ENCODE peak calls at places on chromosomes 1 and 21, in five cellular contexts. V is HEK293T; W is GM19239; Y is right cardiac atrium; H is activated CD8-positive, alpha-beta memory T cell treated with anti-CD3 and anti-CD28 coated beads, Interleukin-2, amount 10 ng/mL, durations not matched to agents 7 days and 5 days. D is an unnamed sample.

GRCh38 chr1:111565079-111565478 is 54.5 kb upstream of the RAP1A start:
- DNase-seq in W (no peak), V (no peak), Y (no peak), H (no peak), D (no peak)

GRCh38 chr1:79006564-79006963 is at the start of gene ADGRL4:
- DNase-seq in Y (peak), V (no peak), W (no peak), H (no peak), D (no peak)

GRCh38 chr1:167117225-167117624 is 23.4 kb downstream of the STYXL2 start:
- DNase-seq in H (no peak), W (no peak), V (no peak), Y (no peak), D (no peak)

GRCh38 chr1:11967028-11967547 is 13.2 kb upstream of the MFN2 start:
- DNase-seq in H (no peak), Y (no peak), V (peak), W (peak), D (no peak)

GRCh38 chr1:203702130-203702577 is 62.8 kb upstream of the LAX1 start:
- DNase-seq in Y (peak), W (peak), H (peak), V (peak), D (no peak)

GRCh38 chr21:37804001-37804400 is 112.3 kb downstream of the KCNJ6 start:
- DNase-seq in V (no peak), Y (no peak), H (no peak), W (no peak), D (no peak)

GRCh38 chr1:60547821-60548220 is 474.3 kb upstream of the C1orf87 start:
- DNase-seq in W (no peak), V (no peak), Y (no peak), H (no peak), D (no peak)

GRCh38 chr21:45074818-45075605 is 632 bp downstream of the ADARB1 start:
- DNase-seq in W (no peak), Y (peak), H (no peak), V (peak), D (no peak)

GRCh38 chr1:163870666-163871065 is 548.9 kb downstream of the NUF2 start:
- DNase-seq in W (no peak), Y (no peak), V (no peak), H (no peak), D (no peak)

GRCh38 chr1:203422116-203422515 is 53.5 kb upstream of the PRELP start:
- DNase-seq in H (no peak), Y (no peak), W (no peak), V (no peak), D (no peak)

GRCh38 chr1:160375788-160376524 is 9.1 kb downstream of the NHLH1 start:
- DNase-seq in W (peak), V (no peak), H (peak), Y (no peak), D (peak)